ENCODE peak calls at places on chromosomes 4 and X, in ten cellular contexts. T is coronary artery; P is pancreas; X is choroid plexus epithelial cell; W is mammary epithelial cell; G is psoas muscle; U is upper lobe of left lung; R is Caco-2; I is CD8-positive, alpha-beta T cell; F is OCI-LY7. E is an unnamed sample.

GRCh38 chr4:15938182-15938581 is 358 bp downstream of the FGFBP1 start:
- DNase-seq in T (no peak), P (peak; percentile 9), X (no peak), W (peak; percentile 85), G (no peak), U (no peak), R (peak; percentile 70), I (no peak), F (no peak), E (no peak)

GRCh38 chrX:68835468-68835867 is 6.6 kb downstream of the EFNB1 start:
- DNase-seq in T (peak; percentile 33), P (no peak), X (no peak), W (no peak), G (no peak), U (no peak), R (no peak), I (no peak), F (no peak), E (no peak)

GRCh38 chr4:76624271-76624681 is 189.2 kb downstream of the SHROOM3 start:
- DNase-seq in T (peak; percentile 91), P (peak; percentile 88), X (peak; percentile 95), W (peak; percentile 94), G (no peak), U (no peak), R (no peak), I (no peak), F (no peak), E (peak; percentile 88)

GRCh38 chr4:148444296-148445070 is 2.3 kb upstream of the NR3C2 start:
- DNase-seq in T (no peak), P (peak; percentile 35), X (no peak), W (peak; percentile 4), G (peak; percentile 73), U (peak; percentile 91), R (no peak), I (peak; percentile 67), F (peak; percentile 14), E (no peak)

GRCh38 chrX:120308959-120309872 is 2.0 kb downstream of the TMEM255A start:
- DNase-seq in T (no peak), P (peak; percentile 57), X (peak; percentile 80), W (peak; percentile 74), G (peak; percentile 78), U (peak; percentile 84), R (no peak), I (peak; percentile 77), F (peak; percentile 73), E (peak; percentile 46)

GRCh38 chrX:41491267-41492004 is 44.3 kb downstream of the NYX start:
- DNase-seq in T (no peak), P (no peak), X (peak; percentile 91), W (peak; percentile 90), G (no peak), U (no peak), R (no peak), I (no peak), F (no peak), E (peak; percentile 86)

GRCh38 chr4:101348367-101348827 is 1.1 kb upstream of the PPP3CA start:
- DNase-seq in T (no peak), P (peak; percentile 8), X (no peak), W (peak; percentile 40), G (no peak), U (no peak), R (peak; percentile 40), I (no peak), F (no peak), E (no peak)

GRCh38 chrX:111652719-111653118 is 28.3 kb upstream of the ALG13 start:
- DNase-seq in T (no peak), P (no peak), X (peak; percentile 23), W (no peak), G (no peak), U (no peak), R (no peak), I (no peak), F (no peak), E (no peak)

GRCh38 chr4:172654482-172654881 is 514.1 kb upstream of the GALNT7 start:
- DNase-seq in T (no peak), P (no peak), X (no peak), W (no peak), G (no peak), U (no peak), R (no peak), I (no peak), F (no peak), E (no peak)

GRCh38 chr4:69707807-69708206 is 52.6 kb downstream of the SULT1B1 start:
- DNase-seq in T (no peak), P (no peak), X (no peak), W (peak; percentile 92), G (no peak), U (no peak), R (no peak), I (no peak), F (no peak), E (no peak)

GRCh38 chr4:112560084-112560483 is 44.1 kb upstream of the NEUROG2 start:
- DNase-seq in T (no peak), P (no peak), X (no peak), W (no peak), G (no peak), U (no peak), R (no peak), I (no peak), F (peak; percentile 33), E (no peak)

DNA sequence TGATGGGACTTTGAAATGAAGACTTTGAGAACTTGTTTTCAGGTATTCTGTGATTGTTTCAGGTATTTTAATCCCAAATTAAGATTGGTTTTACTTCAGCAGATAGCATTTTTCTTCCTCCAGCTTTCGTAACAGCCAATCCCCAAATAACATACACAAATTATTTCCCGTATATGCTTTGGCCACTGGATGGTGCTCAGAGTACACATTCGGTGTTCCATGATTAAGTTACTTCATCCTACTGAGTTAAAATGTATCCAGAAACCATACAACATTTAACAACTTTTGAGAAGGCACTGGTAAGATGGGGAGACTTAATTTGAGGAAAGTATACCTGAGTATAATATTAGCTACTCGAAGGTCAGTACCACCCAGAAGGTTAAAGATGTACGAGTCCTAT is 233.4 kb upstream of the FAM47A start:
- DNase-seq in T (no peak), P (no peak), X (peak; percentile 57), W (peak; percentile 17), G (no peak), U (no peak), R (no peak), I (no peak), F (no peak), E (peak; percentile 26)
- TF ChIP-seq CTCF in T (peak; percentile 34), P (no peak), X (peak; percentile 53), W (peak; percentile 36), G (peak; percentile 10), U (peak; percentile 33), R (peak; percentile 40), I (no peak), F (peak; percentile 24), E (peak; percentile 42)

GRCh38 chrX:149199734-149200133 is 305.4 kb downstream of the IDS start:
- DNase-seq in T (no peak), P (no peak), X (no peak), W (no peak), G (no peak), U (no peak), R (no peak), I (no peak), F (no peak), E (no peak)

DNA sequence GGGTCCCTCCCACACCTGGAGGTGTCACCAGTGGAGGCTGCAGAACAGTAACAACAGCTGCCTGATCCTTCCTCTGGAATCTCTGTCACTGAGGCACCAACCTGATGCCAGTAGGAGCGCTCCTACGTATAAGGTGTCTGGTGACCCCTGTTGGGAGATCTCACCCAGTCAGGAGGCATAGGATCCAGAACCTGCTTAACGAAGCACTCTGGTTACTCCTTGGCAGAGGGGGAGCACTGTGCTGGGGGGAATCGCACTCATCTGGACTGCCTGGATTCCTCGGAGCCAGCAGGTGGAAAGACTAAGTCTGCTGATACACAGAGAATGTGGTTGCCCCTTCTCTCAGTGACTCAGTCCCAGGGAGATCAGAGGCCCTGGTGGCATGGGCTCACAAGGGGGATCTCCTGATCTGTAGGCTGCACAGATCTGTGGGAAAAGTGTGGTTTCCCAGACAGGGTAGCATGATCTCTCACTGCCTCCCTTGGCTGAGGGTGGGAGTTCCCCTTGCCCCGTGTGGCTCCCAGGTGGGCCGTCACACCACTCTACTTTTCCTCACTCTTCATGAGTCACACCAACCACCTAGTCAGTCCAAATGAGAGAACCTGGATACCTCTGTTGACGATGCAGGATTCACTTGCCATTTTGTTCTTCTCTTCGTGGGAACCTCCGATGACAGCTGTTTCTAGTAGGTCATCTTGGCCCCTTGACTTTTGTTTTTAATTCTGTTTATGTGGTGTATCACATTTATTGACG is 305.9 kb downstream of the IDS start:
- DNase-seq in T (no peak), P (no peak), X (no peak), W (no peak), G (no peak), U (no peak), R (no peak), I (no peak), F (no peak), E (no peak)
- H3K4me3 ChIP-seq in T (no peak overlapping the region), P (no peak overlapping the region), X (no peak overlapping the region), W (no peak overlapping the region), G (no peak overlapping the region), U (no peak overlapping the region), R (no peak overlapping the region), I (no peak overlapping the region), F (no peak overlapping the region), E (no peak overlapping the region)

GRCh38 chr4:187383181-187383580 is 612.4 kb upstream of the ZFP42 start:
- DNase-seq in T (no peak), P (no peak), X (no peak), W (peak; percentile 24), G (no peak), U (no peak), R (no peak), I (no peak), F (no peak), E (no peak)

GRCh38 chr4:187378441-187378840 is 617.1 kb upstream of the ZFP42 start:
- DNase-seq in T (no peak), P (no peak), X (no peak), W (no peak), G (no peak), U (no peak), R (no peak), I (no peak), F (no peak), E (no peak)

GRCh38 chr4:187380181-187380581 is 615.4 kb upstream of the ZFP42 start:
- DNase-seq in T (no peak), P (peak; percentile 34), X (peak; percentile 18), W (no peak), G (no peak), U (no peak), R (peak; percentile 37), I (no peak), F (peak; percentile 55), E (no peak)
- TF ChIP-seq CTCF in T (no peak), P (no peak), X (peak; percentile 40), W (peak; percentile 42), G (no peak), U (no peak), R (peak; percentile 11), I (no peak), F (peak; percentile 68), E (peak; percentile 18)

DNA sequence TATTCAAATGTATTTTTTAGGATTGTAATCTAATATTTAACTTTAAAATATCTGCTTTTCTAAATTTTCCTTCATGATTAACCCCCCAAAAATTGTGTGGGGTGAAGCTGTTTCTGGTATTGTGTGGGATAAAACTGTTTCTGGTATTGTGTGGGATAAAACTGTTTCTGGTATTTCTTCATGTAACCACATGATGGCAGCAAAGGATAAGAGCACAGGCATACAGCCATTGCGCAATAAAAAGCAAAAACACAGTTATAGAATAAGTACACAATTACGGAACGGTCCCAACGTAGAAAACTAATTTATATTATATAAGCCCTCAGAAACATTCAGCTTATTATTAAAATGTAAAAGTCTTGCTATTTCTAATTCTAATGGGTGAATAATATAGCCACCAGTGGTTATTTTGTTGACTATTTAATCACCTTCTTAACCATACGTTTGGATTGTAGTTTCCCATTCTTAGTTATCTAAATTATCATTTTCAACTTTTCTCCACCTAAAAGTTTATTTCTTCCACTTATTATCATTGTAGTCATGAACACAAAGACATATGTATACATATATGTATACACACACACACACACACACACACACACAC is 333.9 kb upstream of the FSTL5 start:
- DNase-seq in T (no peak), P (no peak), X (peak; percentile 69), W (peak; percentile 25), G (no peak), U (no peak), R (no peak), I (no peak), F (peak; percentile 53), E (peak; percentile 23)
- H3K4me3 ChIP-seq in T (no peak overlapping the region), P (peak overlapping the region; percentile 22), X (no peak overlapping the region), W (no peak overlapping the region), G (peak overlapping the region; percentile 42), U (no peak overlapping the region), R (no peak overlapping the region), I (no peak overlapping the region), F (no peak overlapping the region), E (no peak overlapping the region)